ENCODE peak calls at places on chromosomes 7 and 10, in four cellular contexts. D is ACHN, J is retinal pigment epithelial cell, O is cardiac muscle cell. H is an unnamed sample.

GRCh38 chr10:50312464-50313437 is 61.4 kb upstream of the ASAH2 start:
- DNase-seq in D (no peak), J (no peak), O (peak), H (no peak)

GRCh38 chr7:150909192-150909591 is 56.9 kb downstream of the AOC1 start:
- DNase-seq in J (no peak), D (no peak), O (no peak), H (no peak)

GRCh38 chr7:99949645-99950228 is 20.3 kb upstream of the GJC3 start:
- DNase-seq in D (peak), J (no peak), O (peak), H (no peak)

GRCh38 chr7:3922175-3922635 is 621.2 kb downstream of the SDK1 start:
- DNase-seq in D (peak), O (peak), J (peak), H (peak)

GRCh38 chr7:149846021-149846420 is 7.8 kb downstream of the ZNF862 start:
- DNase-seq in J (no peak), O (no peak), D (no peak), H (no peak)

GRCh38 chr10:116542007-116542677 is 3.6 kb upstream of the PNLIP start:
- DNase-seq in J (no peak), D (no peak), O (no peak), H (no peak)

GRCh38 chr7:143901360-143901709 is 641 bp downstream of the TCAF1 start:
- DNase-seq in J (no peak), O (peak), D (no peak), H (no peak)

GRCh38 chr7:130322615-130323014 is 22.0 kb upstream of the CPA5 start:
- DNase-seq in D (no peak), J (no peak), O (no peak), H (no peak)

GRCh38 chr10:34528320-34528719 is 286.8 kb downstream of the PARD3 start:
- DNase-seq in O (peak), D (peak), J (peak), H (peak)

GRCh38 chr7:5695037-5695708 is 86.3 kb downstream of the RNF216 start:
- DNase-seq in J (no peak), O (peak), D (peak), H (no peak)

GRCh38 chr7:105935250-105935649 is 27.8 kb upstream of the CDHR3 start:
- DNase-seq in D (no peak), O (no peak), J (no peak), H (no peak)

GRCh38 chr7:151866761-151867650 is 9.9 kb downstream of the PRKAG2 start:
- DNase-seq in D (no peak), O (no peak), J (no peak), H (no peak)

GRCh38 chr7:157386979-157387800 is 50.4 kb downstream of the DNAJB6 start:
- DNase-seq in O (peak), D (peak), J (no peak), H (peak)

GRCh38 chr10:3935141-3935540 is 150.1 kb upstream of the KLF6 start:
- DNase-seq in D (no peak), J (no peak), O (peak), H (peak)

GRCh38 chr7:50682079-50682478 is 100.6 kb downstream of the GRB10 start:
- DNase-seq in D (no peak), J (no peak), O (no peak), H (no peak)

GRCh38 chr10:77872151-77872946 is 54.2 kb downstream of the DLG5 start:
- DNase-seq in J (no peak), D (no peak), O (peak), H (no peak)

GRCh38 chr7:13988011-13988410 is 1.5 kb downstream of the ETV1 start:
- DNase-seq in J (no peak), D (peak), O (peak), H (no peak)

GRCh38 chr7:46759711-46760480 is 822.0 kb downstream of the TNS3 start:
- DNase-seq in J (peak), O (peak), D (no peak), H (no peak)

GRCh38 chr7:74380720-74381119 is 73.0 kb upstream of the GTF2IRD1 start:
- DNase-seq in J (no peak), O (no peak), D (no peak), H (no peak)

GRCh38 chr7:47941136-47941844 is 7.0 kb downstream of the PKD1L1 start:
- DNase-seq in J (peak), O (peak), D (peak), H (peak)

GRCh38 chr7:134730359-134730758 is 49.1 kb upstream of the CALD1 start:
- DNase-seq in O (peak), D (no peak), J (no peak), H (no peak)

GRCh38 chr10:4371691-4372295 is 454.2 kb upstream of the AKR1E2 start:
- DNase-seq in D (no peak), O (no peak), J (no peak), H (no peak)

GRCh38 chr7:45897042-45897690 is 8.9 kb downstream of the IGFBP1 start:
- DNase-seq in D (peak), O (peak), J (no peak), H (no peak)

GRCh38 chr10:118583611-118584010 is 11.8 kb downstream of the PRLHR start:
- DNase-seq in J (no peak), O (no peak), D (no peak), H (no peak)

GRCh38 chr7:157041004-157041403 is 30.5 kb upstream of the MNX1 start:
- DNase-seq in J (no peak), O (no peak), D (no peak), H (no peak)

GRCh38 chr7:64174328-64174727 is 32.7 kb upstream of the ZNF735 start:
- DNase-seq in D (no peak), O (no peak), J (no peak), H (no peak)

GRCh38 chr10:99304857-99305220 is 24.3 kb upstream of the CNNM1 start:
- DNase-seq in D (no peak), J (no peak), O (no peak), H (no peak)

GRCh38 chr10:77844713-77845454 is 81.7 kb downstream of the DLG5 start:
- DNase-seq in D (peak), O (peak), J (peak), H (peak)

GRCh38 chr7:44111759-44112158 is 7.6 kb downstream of the AEBP1 start:
- DNase-seq in O (no peak), J (no peak), D (no peak), H (no peak)

GRCh38 chr7:26399309-26399610 is 107.6 kb downstream of the SNX10 start:
- DNase-seq in D (peak), O (no peak), J (no peak), H (peak)

GRCh38 chr10:129275886-129276285 is 191.2 kb upstream of the MGMT start:
- DNase-seq in J (no peak), D (no peak), O (no peak), H (no peak)

GRCh38 chr7:83210459-83210858 is 47.8 kb upstream of the PCLO start:
- DNase-seq in D (no peak), O (no peak), J (no peak), H (no peak)

GRCh38 chr7:28533731-28534531 is 121.6 kb downstream of the CREB5 start:
- DNase-seq in O (peak), J (no peak), D (no peak), H (no peak)

GRCh38 chr10:131288648-131289047 is 22.9 kb downstream of the TCERG1L start:
- DNase-seq in O (no peak), D (no peak), J (no peak), H (no peak)

GRCh38 chr10:101816375-101816773 is 1.9 kb downstream of the OGA start:
- DNase-seq in J (no peak), O (no peak), D (no peak), H (no peak)

GRCh38 chr7:109956916-109957315 is 1134.0 kb upstream of the LRRN3 start:
- DNase-seq in J (no peak), D (no peak), O (no peak), H (no peak)

H was measured in epithelial cell of proximal tubule.